ENCODE peak calls at places on chromosomes 13 and 19, in five cellular contexts. One of them, this sample, is unnamed.
A peak's percentile ranks its signal among the peaks of the same experiment; 100 is the strongest.

GRCh38 chr13:31595568-31595967 is 143.8 kb upstream of the RXFP2 start:
- DNase-seq in IMR-90: no peak
- DNase-seq in H1: no peak
- DNase-seq in K562: no peak
- DNase-seq in HepG2: no peak
- DNase-seq in this sample: no peak

GRCh38 chr13:73954808-73955207 is 179.4 kb downstream of the KLF12 start:
- DNase-seq in IMR-90: no peak
- DNase-seq in H1: no peak
- DNase-seq in K562: no peak
- DNase-seq in HepG2: no peak
- DNase-seq in this sample: no peak

GRCh38 chr13:102317593-102317992 is 84.3 kb downstream of the FGF14 start:
- DNase-seq in IMR-90: peak; percentile 8
- DNase-seq in H1: no peak
- DNase-seq in K562: no peak
- DNase-seq in HepG2: no peak
- DNase-seq in this sample: no peak

GRCh38 chr19:12764698-12765097 is 10.7 kb downstream of the HOOK2 start:
- DNase-seq in IMR-90: no peak
- DNase-seq in H1: no peak
- DNase-seq in K562: no peak
- DNase-seq in HepG2: no peak
- DNase-seq in this sample: no peak

GRCh38 chr13:95201814-95202521 is 99.3 kb downstream of the ABCC4 start:
- DNase-seq in IMR-90: peak; percentile 50
- DNase-seq in H1: no peak
- DNase-seq in K562: no peak
- DNase-seq in HepG2: no peak
- DNase-seq in this sample: no peak

GRCh38 chr19:752652-753517 is 2.0 kb downstream of the MISP start:
- DNase-seq in IMR-90: peak; percentile 90
- DNase-seq in H1: no peak
- DNase-seq in K562: no peak
- DNase-seq in HepG2: peak; percentile 92
- DNase-seq in this sample: peak; percentile 99

GRCh38 chr19:3415695-3416094 is 49.3 kb downstream of the NFIC start:
- DNase-seq in IMR-90: no peak
- DNase-seq in H1: no peak
- DNase-seq in K562: no peak
- DNase-seq in HepG2: no peak
- DNase-seq in this sample: no peak

GRCh38 chr13:43085545-43085944 is 62.2 kb downstream of the DNAJC15 start:
- DNase-seq in IMR-90: peak; percentile 61
- DNase-seq in H1: no peak
- DNase-seq in K562: peak; percentile 3
- DNase-seq in HepG2: no peak
- DNase-seq in this sample: peak; percentile 8

GRCh38 chr13:26343816-26344215 is 89.9 kb downstream of the CDK8 start:
- DNase-seq in IMR-90: no peak
- DNase-seq in H1: no peak
- DNase-seq in K562: no peak
- DNase-seq in HepG2: no peak
- DNase-seq in this sample: no peak

GRCh38 chr19:17306285-17306714 is 628 bp downstream of the MRPL34 start:
- DNase-seq in IMR-90: no peak
- DNase-seq in H1: no peak
- DNase-seq in K562: no peak
- DNase-seq in HepG2: no peak
- DNase-seq in this sample: no peak

GRCh38 chr13:20351279-20352022 is 119.3 kb upstream of the GJB6 start:
- DNase-seq in IMR-90: peak; percentile 75
- DNase-seq in H1: no peak
- DNase-seq in K562: no peak
- DNase-seq in HepG2: no peak
- DNase-seq in this sample: no peak

GRCh38 chr19:33878912-33879810 is 82.5 kb downstream of the KCTD15 start:
- DNase-seq in IMR-90: no peak
- DNase-seq in H1: no peak
- DNase-seq in K562: no peak
- DNase-seq in HepG2: no peak
- DNase-seq in this sample: no peak

GRCh38 chr13:22561581-22561980 is 619.2 kb upstream of the SGCG start:
- DNase-seq in IMR-90: no peak
- DNase-seq in H1: no peak
- DNase-seq in K562: no peak
- DNase-seq in HepG2: no peak
- DNase-seq in this sample: no peak

GRCh38 chr13:51158923-51159322 is 47.8 kb upstream of the C13orf42 start:
- DNase-seq in IMR-90: no peak
- DNase-seq in H1: no peak
- DNase-seq in K562: no peak
- DNase-seq in HepG2: no peak
- DNase-seq in this sample: no peak

GRCh38 chr19:7506385-7507328 is 9.2 kb upstream of the ZNF358 start:
- DNase-seq in IMR-90: peak; percentile 48
- DNase-seq in H1: peak; percentile 96
- DNase-seq in K562: peak; percentile 86
- DNase-seq in HepG2: peak; percentile 52
- DNase-seq in this sample: peak; percentile 99

GRCh38 chr13:75871059-75871458 is 234.9 kb downstream of the LMO7 start:
- DNase-seq in IMR-90: no peak
- DNase-seq in H1: no peak
- DNase-seq in K562: no peak
- DNase-seq in HepG2: no peak
- DNase-seq in this sample: no peak

GRCh38 chr13:23667750-23668149 is 97.5 kb downstream of the TNFRSF19 start:
- DNase-seq in IMR-90: no peak
- DNase-seq in H1: no peak
- DNase-seq in K562: no peak
- DNase-seq in HepG2: no peak
- DNase-seq in this sample: no peak

GRCh38 chr19:35344511-35345031 is 3.1 kb upstream of the FFAR1 start:
- DNase-seq in IMR-90: no peak
- DNase-seq in H1: no peak
- DNase-seq in K562: no peak
- DNase-seq in HepG2: no peak
- DNase-seq in this sample: no peak

GRCh38 chr13:72255908-72256307 is 388.9 kb upstream of the DACH1 start:
- DNase-seq in IMR-90: no peak
- DNase-seq in H1: peak; percentile 34
- DNase-seq in K562: no peak
- DNase-seq in HepG2: peak; percentile 9
- DNase-seq in this sample: no peak

GRCh38 chr13:85080726-85081125 is 718.5 kb downstream of the SLITRK6 start:
- DNase-seq in IMR-90: no peak
- DNase-seq in H1: no peak
- DNase-seq in K562: no peak
- DNase-seq in HepG2: no peak
- DNase-seq in this sample: no peak

GRCh38 chr19:57192064-57192395 is 730 bp downstream of the ZNF264 start:
- DNase-seq in IMR-90: peak; percentile 4
- DNase-seq in H1: no peak
- DNase-seq in K562: no peak
- DNase-seq in HepG2: no peak
- DNase-seq in this sample: peak; percentile 26

GRCh38 chr13:25455146-25455545 is 83.4 kb downstream of the ATP8A2 start:
- DNase-seq in IMR-90: no peak
- DNase-seq in H1: no peak
- DNase-seq in K562: no peak
- DNase-seq in HepG2: no peak
- DNase-seq in this sample: no peak

GRCh38 chr19:45621976-45622503 is 17.2 kb downstream of the EML2 start:
- DNase-seq in IMR-90: no peak
- DNase-seq in H1: no peak
- DNase-seq in K562: no peak
- DNase-seq in HepG2: no peak
- DNase-seq in this sample: no peak

GRCh38 chr19:50912102-50912599 is 956 bp upstream of the KLK4 start:
- DNase-seq in IMR-90: no peak
- DNase-seq in H1: no peak
- DNase-seq in K562: no peak
- DNase-seq in HepG2: no peak
- DNase-seq in this sample: no peak

GRCh38 chr19:50910722-50911121 is 473 bp downstream of the KLK4 start:
- DNase-seq in IMR-90: no peak
- DNase-seq in H1: no peak
- DNase-seq in K562: no peak
- DNase-seq in HepG2: no peak
- DNase-seq in this sample: no peak

GRCh38 chr19:50909240-50910070 is 1.7 kb downstream of the KLK4 start:
- DNase-seq in IMR-90: no peak
- DNase-seq in H1: peak; percentile 95
- DNase-seq in K562: peak; percentile 99
- DNase-seq in HepG2: peak; percentile 13
- DNase-seq in this sample: peak; percentile 82

GRCh38 chr19:50912727-50913716 is 1.8 kb upstream of the KLK4 start:
- DNase-seq in IMR-90: no peak
- DNase-seq in H1: no peak
- DNase-seq in K562: peak; percentile 31
- DNase-seq in HepG2: no peak
- DNase-seq in this sample: no peak

DNA sequence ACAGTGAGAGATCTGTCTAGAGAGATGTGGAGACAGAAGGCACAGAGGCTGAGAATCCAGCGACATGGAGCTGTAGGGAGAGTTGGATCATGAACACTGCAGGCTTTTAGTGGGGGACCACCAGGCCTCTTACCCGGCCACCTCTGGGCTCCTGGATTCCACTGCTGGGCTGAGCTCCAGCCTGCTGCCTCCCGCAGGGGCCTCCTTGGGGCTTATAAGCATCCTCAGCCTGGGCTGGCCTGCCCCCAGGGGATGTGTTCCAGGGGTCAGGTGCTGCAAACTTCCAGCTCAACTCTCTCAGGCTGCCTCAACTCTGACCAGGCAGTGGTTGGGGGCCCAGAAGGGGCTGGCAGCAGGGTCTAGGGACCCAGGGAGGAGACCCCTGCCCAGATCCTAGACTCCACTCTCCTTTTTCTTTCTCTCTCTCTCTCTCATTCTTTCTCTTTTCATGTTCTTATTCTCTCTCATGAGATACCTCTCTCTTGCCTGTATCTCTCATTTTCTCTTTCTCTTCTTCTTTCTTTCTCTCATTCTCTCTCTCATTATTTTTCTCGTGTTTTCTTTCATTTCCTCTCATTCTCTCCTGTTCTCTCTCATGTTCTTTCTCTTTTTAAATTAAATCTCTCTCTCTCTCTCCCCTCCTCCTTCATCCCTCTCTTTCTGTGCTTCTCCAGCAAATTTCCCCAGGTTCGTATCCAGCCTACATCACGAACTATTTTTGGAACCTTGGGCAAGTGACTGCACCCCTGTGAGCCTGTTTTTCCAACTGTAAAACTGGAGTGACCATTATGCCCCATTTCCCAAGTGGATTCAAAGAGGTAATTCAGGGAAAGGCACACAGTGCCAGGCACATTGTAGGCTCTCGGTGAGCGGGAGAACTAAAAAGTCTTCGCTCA is at the start of gene KLK4:
- DNase-seq in IMR-90: no peak
- DNase-seq in H1: no peak
- DNase-seq in K562: no peak
- DNase-seq in HepG2: no peak
- DNase-seq in this sample: no peak
- TF ChIP-seq MAFK in IMR-90: no peak
- TF ChIP-seq MAFK in H1: no peak
- TF ChIP-seq MAFK in K562: no peak
- TF ChIP-seq MAFK in HepG2: no peak
- TF ChIP-seq MAFK in this sample: no peak

DNA sequence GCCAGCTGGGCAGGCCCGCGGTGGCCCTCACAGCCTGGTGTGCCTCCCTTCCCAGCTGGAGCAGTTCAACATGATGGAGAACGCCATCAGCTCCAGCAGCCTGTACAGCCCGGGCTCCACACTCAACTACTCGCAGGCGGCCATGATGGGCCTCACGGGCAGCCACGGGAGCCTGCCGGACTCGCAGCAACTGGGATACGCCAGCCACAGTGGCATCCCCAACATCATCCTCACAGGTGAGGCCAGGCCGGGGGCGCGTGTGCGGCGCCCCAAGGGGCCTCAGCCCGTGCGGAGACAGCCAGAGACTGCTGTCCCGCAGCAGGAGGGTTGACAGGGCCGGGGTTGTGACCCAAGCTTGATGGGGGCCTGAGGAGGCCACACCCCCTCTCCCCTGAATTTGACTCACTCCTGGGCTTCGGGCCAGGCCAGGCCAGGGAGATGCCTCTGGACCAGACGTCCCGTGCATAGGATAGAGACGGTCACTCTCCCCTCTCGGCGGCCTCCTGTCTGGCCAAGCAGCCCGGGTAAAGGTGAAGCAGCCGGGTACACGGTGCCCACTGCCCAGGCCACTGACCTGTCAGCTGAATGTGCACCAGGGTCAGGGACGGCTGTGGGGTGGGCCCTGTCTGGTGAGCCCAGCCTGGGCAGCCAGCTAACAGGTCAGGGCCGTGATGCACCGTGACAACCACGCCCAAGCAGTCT is 15.4 kb downstream of the COMP start:
- DNase-seq in IMR-90: peak; percentile 71
- DNase-seq in H1: no peak
- DNase-seq in K562: peak; percentile 42
- DNase-seq in HepG2: no peak
- DNase-seq in this sample: no peak
- H3K4me3 ChIP-seq in IMR-90: no peak overlapping the region
- H3K4me3 ChIP-seq in H1: no peak overlapping the region
- H3K4me3 ChIP-seq in K562: no peak overlapping the region
- H3K4me3 ChIP-seq in HepG2: no peak overlapping the region
- H3K4me3 ChIP-seq in this sample: no peak overlapping the region

DNA sequence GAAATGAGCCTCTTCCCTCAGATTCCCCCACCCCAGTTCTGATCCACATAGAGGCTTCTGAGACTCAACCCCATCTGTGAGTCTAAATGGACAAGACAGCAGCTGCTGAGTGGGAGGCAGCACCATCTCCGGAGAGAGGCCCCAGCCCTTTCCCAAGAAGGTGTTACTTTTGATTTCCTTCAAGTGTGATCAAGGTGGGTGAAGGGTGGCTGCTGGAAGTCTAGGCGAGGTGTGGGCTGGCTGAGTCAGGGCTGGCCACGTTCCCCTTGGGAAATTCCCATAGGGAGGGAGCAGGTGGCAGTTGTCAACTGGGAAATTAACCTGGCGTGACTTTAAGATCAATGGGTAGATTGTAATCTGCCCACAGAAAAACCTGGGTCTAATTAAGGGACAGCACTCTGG is 148.0 kb downstream of the FOXO1 start:
- DNase-seq in IMR-90: no peak
- DNase-seq in H1: no peak
- DNase-seq in K562: no peak
- DNase-seq in HepG2: no peak
- DNase-seq in this sample: no peak
- TF ChIP-seq MAFK in IMR-90: no peak
- TF ChIP-seq MAFK in H1: no peak
- TF ChIP-seq MAFK in K562: no peak
- TF ChIP-seq MAFK in HepG2: no peak
- TF ChIP-seq MAFK in this sample: no peak

DNA sequence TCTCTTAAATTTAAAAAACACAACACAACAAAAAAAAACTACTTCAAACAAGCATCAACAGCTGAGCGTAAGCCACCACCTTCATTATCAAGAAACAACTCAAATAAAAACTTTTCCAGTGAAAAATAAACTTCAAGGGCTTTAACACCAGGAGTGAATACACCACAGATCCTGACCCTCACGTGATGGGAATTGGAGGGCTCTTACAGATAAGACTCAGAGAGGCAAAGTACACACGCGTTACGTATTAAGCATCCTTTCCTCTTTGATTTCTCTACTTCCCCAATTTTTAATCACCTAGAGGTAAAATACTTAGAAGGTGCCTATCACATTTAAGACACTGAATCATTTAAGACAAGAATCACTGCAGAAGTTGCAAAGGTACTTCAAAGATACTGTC is 588 bp upstream of the STARD13 start:
- DNase-seq in IMR-90: no peak
- DNase-seq in H1: no peak
- DNase-seq in K562: no peak
- DNase-seq in HepG2: no peak
- DNase-seq in this sample: no peak
- H3K4me3 ChIP-seq in IMR-90: peak overlapping the region; percentile 9
- H3K4me3 ChIP-seq in H1: peak overlapping the region; percentile 18
- H3K4me3 ChIP-seq in K562: no peak overlapping the region
- H3K4me3 ChIP-seq in HepG2: peak overlapping the region; percentile 86
- H3K4me3 ChIP-seq in this sample: peak overlapping the region; percentile 51

This sample was measured in A549.